ENCODE peak calls at places on chromosomes 7 and 10, in eight cellular contexts. One of them, this sample, is unnamed.
A peak's percentile ranks its signal among the peaks of the same experiment; 100 is the strongest.

GRCh38 chr10:69065406-69066361 is 22.2 kb upstream of the SRGN start:
- DNase-seq in H54: no peak
- DNase-seq in cardiac muscle cell: no peak
- DNase-seq in T47D: no peak
- DNase-seq in psoas muscle: peak; percentile 51
- DNase-seq in NCI-H1092 treated with DMSO at 0.1 percent for 48 hours: no peak
- DNase-seq in NCI-H446: no peak
- DNase-seq in ascending aorta: peak; percentile 81
- DNase-seq in this sample: no peak

GRCh38 chr10:100346765-100347567 is at the start of gene SCD:
- DNase-seq in ascending aorta: peak; percentile 89
- DNase-seq in NCI-H446: peak; percentile 89
- DNase-seq in psoas muscle: peak; percentile 72
- DNase-seq in NCI-H1092 treated with DMSO at 0.1 percent for 48 hours: peak; percentile 93
- DNase-seq in T47D: peak; percentile 98
- DNase-seq in H54: peak; percentile 86
- DNase-seq in cardiac muscle cell: peak; percentile 97
- DNase-seq in this sample: peak; percentile 93

GRCh38 chr10:15791816-15792524 is 68.3 kb downstream of the MINDY3 start:
- DNase-seq in ascending aorta: peak; percentile 66
- DNase-seq in NCI-H1092 treated with DMSO at 0.1 percent for 48 hours: no peak
- DNase-seq in psoas muscle: no peak
- DNase-seq in T47D: no peak
- DNase-seq in cardiac muscle cell: peak; percentile 32
- DNase-seq in NCI-H446: no peak
- DNase-seq in H54: no peak
- DNase-seq in this sample: no peak

GRCh38 chr7:112271162-112271561 is 64.7 kb downstream of the ZNF277 start:
- DNase-seq in psoas muscle: no peak
- DNase-seq in H54: no peak
- DNase-seq in NCI-H1092 treated with DMSO at 0.1 percent for 48 hours: peak; percentile 86
- DNase-seq in NCI-H446: no peak
- DNase-seq in cardiac muscle cell: no peak
- DNase-seq in ascending aorta: no peak
- DNase-seq in T47D: no peak
- DNase-seq in this sample: no peak

GRCh38 chr7:4138866-4139265 is 543.2 kb upstream of the FOXK1 start:
- DNase-seq in ascending aorta: no peak
- DNase-seq in NCI-H446: no peak
- DNase-seq in H54: no peak
- DNase-seq in psoas muscle: no peak
- DNase-seq in cardiac muscle cell: no peak
- DNase-seq in NCI-H1092 treated with DMSO at 0.1 percent for 48 hours: no peak
- DNase-seq in T47D: no peak
- DNase-seq in this sample: no peak

GRCh38 chr7:101589052-101589451 is 40.0 kb downstream of the MYL10 start:
- DNase-seq in ascending aorta: no peak
- DNase-seq in psoas muscle: no peak
- DNase-seq in NCI-H1092 treated with DMSO at 0.1 percent for 48 hours: no peak
- DNase-seq in NCI-H446: no peak
- DNase-seq in cardiac muscle cell: no peak
- DNase-seq in H54: no peak
- DNase-seq in T47D: no peak
- DNase-seq in this sample: no peak

GRCh38 chr10:130127612-130128607 is 8.3 kb upstream of the GLRX3 start:
- DNase-seq in NCI-H1092 treated with DMSO at 0.1 percent for 48 hours: peak; percentile 58
- DNase-seq in NCI-H446: peak; percentile 46
- DNase-seq in psoas muscle: no peak
- DNase-seq in H54: peak; percentile 52
- DNase-seq in cardiac muscle cell: peak; percentile 79
- DNase-seq in T47D: peak; percentile 81
- DNase-seq in ascending aorta: peak; percentile 75
- DNase-seq in this sample: peak; percentile 8

GRCh38 chr7:40644454-40645188 is 509.8 kb downstream of the SUGCT start:
- DNase-seq in T47D: no peak
- DNase-seq in H54: no peak
- DNase-seq in cardiac muscle cell: peak; percentile 17
- DNase-seq in NCI-H1092 treated with DMSO at 0.1 percent for 48 hours: no peak
- DNase-seq in psoas muscle: no peak
- DNase-seq in NCI-H446: no peak
- DNase-seq in ascending aorta: no peak
- DNase-seq in this sample: no peak

GRCh38 chr7:47479821-47480575 is 101.9 kb downstream of the TNS3 start:
- DNase-seq in ascending aorta: no peak
- DNase-seq in H54: no peak
- DNase-seq in NCI-H446: no peak
- DNase-seq in NCI-H1092 treated with DMSO at 0.1 percent for 48 hours: no peak
- DNase-seq in T47D: no peak
- DNase-seq in psoas muscle: no peak
- DNase-seq in cardiac muscle cell: no peak
- DNase-seq in this sample: no peak

GRCh38 chr7:79520543-79520942 is 67.1 kb upstream of the MAGI2 start:
- DNase-seq in psoas muscle: no peak
- DNase-seq in NCI-H1092 treated with DMSO at 0.1 percent for 48 hours: no peak
- DNase-seq in ascending aorta: no peak
- DNase-seq in cardiac muscle cell: no peak
- DNase-seq in NCI-H446: no peak
- DNase-seq in H54: no peak
- DNase-seq in T47D: no peak
- DNase-seq in this sample: no peak

GRCh38 chr10:69865450-69865849 is 63.7 kb downstream of the COL13A1 start:
- DNase-seq in psoas muscle: no peak
- DNase-seq in NCI-H1092 treated with DMSO at 0.1 percent for 48 hours: no peak
- DNase-seq in T47D: no peak
- DNase-seq in NCI-H446: no peak
- DNase-seq in cardiac muscle cell: no peak
- DNase-seq in ascending aorta: no peak
- DNase-seq in H54: no peak
- DNase-seq in this sample: no peak

GRCh38 chr7:106522691-106523090 is 138.3 kb downstream of the CCDC71L start:
- DNase-seq in ascending aorta: no peak
- DNase-seq in NCI-H1092 treated with DMSO at 0.1 percent for 48 hours: no peak
- DNase-seq in psoas muscle: no peak
- DNase-seq in cardiac muscle cell: no peak
- DNase-seq in H54: no peak
- DNase-seq in T47D: no peak
- DNase-seq in NCI-H446: no peak
- DNase-seq in this sample: no peak

GRCh38 chr10:11336703-11337102 is 274.7 kb downstream of the USP6NL start:
- DNase-seq in H54: no peak
- DNase-seq in ascending aorta: peak; percentile 42
- DNase-seq in psoas muscle: no peak
- DNase-seq in T47D: no peak
- DNase-seq in NCI-H446: no peak
- DNase-seq in NCI-H1092 treated with DMSO at 0.1 percent for 48 hours: no peak
- DNase-seq in cardiac muscle cell: no peak
- DNase-seq in this sample: no peak

This sample was measured in DMS 273 treated with DMSO at 0.1 percent for 48 hours.